ENCODE peak calls at places on chromosomes 3 and 15, in seven cellular contexts. One of them, this sample, is unnamed.

GRCh38 chr3:11717301-11717700 is 73.6 kb upstream of the VGLL4 start:
- DNase-seq in HCT116: no peak
- DNase-seq in GM12878: no peak
- DNase-seq in H1: no peak
- DNase-seq in NT2/D1: no peak
- DNase-seq in K562: no peak
- DNase-seq in SK-N-SH: no peak
- DNase-seq in this sample: no peak

GRCh38 chr3:149844073-149844472 is 31.1 kb downstream of the RNF13 start:
- DNase-seq in K562: no peak
- DNase-seq in GM12878: no peak
- DNase-seq in SK-N-SH: no peak
- DNase-seq in NT2/D1: no peak
- DNase-seq in H1: no peak
- DNase-seq in HCT116: no peak
- DNase-seq in this sample: no peak

GRCh38 chr15:78177447-78177873 is 28.3 kb downstream of the IDH3A start:
- DNase-seq in NT2/D1: peak
- DNase-seq in SK-N-SH: peak
- DNase-seq in HCT116: peak
- DNase-seq in K562: peak
- DNase-seq in H1: peak
- DNase-seq in GM12878: no peak
- DNase-seq in this sample: peak

GRCh38 chr3:6262035-6262434 is 598.9 kb upstream of the GRM7 start:
- DNase-seq in H1: no peak
- DNase-seq in K562: no peak
- DNase-seq in HCT116: no peak
- DNase-seq in GM12878: no peak
- DNase-seq in SK-N-SH: no peak
- DNase-seq in NT2/D1: no peak
- DNase-seq in this sample: no peak

GRCh38 chr3:31516757-31517156 is 16.0 kb upstream of the STT3B start:
- DNase-seq in HCT116: no peak
- DNase-seq in K562: no peak
- DNase-seq in GM12878: no peak
- DNase-seq in SK-N-SH: no peak
- DNase-seq in H1: no peak
- DNase-seq in NT2/D1: no peak
- DNase-seq in this sample: no peak

GRCh38 chr3:171531716-171532115 is 71.5 kb upstream of the TNIK start:
- DNase-seq in HCT116: no peak
- DNase-seq in H1: no peak
- DNase-seq in GM12878: no peak
- DNase-seq in K562: no peak
- DNase-seq in NT2/D1: no peak
- DNase-seq in SK-N-SH: no peak
- DNase-seq in this sample: no peak

GRCh38 chr3:192467230-192468186 is 259.8 kb downstream of the FGF12 start:
- DNase-seq in NT2/D1: peak
- DNase-seq in K562: peak
- DNase-seq in H1: peak
- DNase-seq in HCT116: peak
- DNase-seq in GM12878: peak
- DNase-seq in SK-N-SH: peak
- DNase-seq in this sample: peak

GRCh38 chr3:72186485-72186864 is 401.5 kb upstream of the PROK2 start:
- DNase-seq in NT2/D1: no peak
- DNase-seq in H1: no peak
- DNase-seq in SK-N-SH: no peak
- DNase-seq in HCT116: no peak
- DNase-seq in GM12878: no peak
- DNase-seq in K562: no peak
- DNase-seq in this sample: no peak

GRCh38 chr3:114214542-114215341 is 22.6 kb downstream of the ZNF80 start:
- DNase-seq in H1: no peak
- DNase-seq in SK-N-SH: no peak
- DNase-seq in K562: no peak
- DNase-seq in NT2/D1: peak
- DNase-seq in GM12878: no peak
- DNase-seq in HCT116: no peak
- DNase-seq in this sample: no peak

GRCh38 chr3:25035511-25035910 is 392.6 kb upstream of the RARB start:
- DNase-seq in HCT116: no peak
- DNase-seq in K562: no peak
- DNase-seq in SK-N-SH: no peak
- DNase-seq in NT2/D1: no peak
- DNase-seq in GM12878: no peak
- DNase-seq in H1: no peak
- DNase-seq in this sample: no peak

GRCh38 chr15:62296756-62297507 is 131.8 kb upstream of the C2CD4B start:
- DNase-seq in HCT116: no peak
- DNase-seq in NT2/D1: peak
- DNase-seq in H1: no peak
- DNase-seq in K562: no peak
- DNase-seq in GM12878: no peak
- DNase-seq in SK-N-SH: no peak
- DNase-seq in this sample: no peak

GRCh38 chr3:148723591-148723990 is 25.9 kb downstream of the AGTR1 start:
- DNase-seq in NT2/D1: no peak
- DNase-seq in GM12878: no peak
- DNase-seq in H1: no peak
- DNase-seq in K562: no peak
- DNase-seq in SK-N-SH: no peak
- DNase-seq in HCT116: no peak
- DNase-seq in this sample: peak

GRCh38 chr3:127114337-127115070 is 78.4 kb upstream of the PRR23E start:
- DNase-seq in NT2/D1: no peak
- DNase-seq in GM12878: no peak
- DNase-seq in HCT116: no peak
- DNase-seq in H1: no peak
- DNase-seq in SK-N-SH: peak
- DNase-seq in K562: no peak
- DNase-seq in this sample: no peak

GRCh38 chr15:78650022-78650421 is 9.0 kb upstream of the CHRNB4 start:
- DNase-seq in H1: no peak
- DNase-seq in NT2/D1: no peak
- DNase-seq in K562: no peak
- DNase-seq in HCT116: no peak
- DNase-seq in SK-N-SH: no peak
- DNase-seq in GM12878: no peak
- DNase-seq in this sample: no peak

GRCh38 chr3:53046171-53047170 is 598 bp upstream of the SFMBT1 start:
- DNase-seq in SK-N-SH: peak
- DNase-seq in GM12878: no peak
- DNase-seq in NT2/D1: peak
- DNase-seq in HCT116: no peak
- DNase-seq in K562: peak
- DNase-seq in H1: peak
- DNase-seq in this sample: no peak

GRCh38 chr3:44682182-44682896 is 30.1 kb upstream of the ZNF502 start:
- DNase-seq in NT2/D1: no peak
- DNase-seq in GM12878: no peak
- DNase-seq in SK-N-SH: no peak
- DNase-seq in K562: no peak
- DNase-seq in H1: no peak
- DNase-seq in HCT116: no peak
- DNase-seq in this sample: no peak
- TF ChIP-seq YY1 in NT2/D1: no peak
- TF ChIP-seq YY1 in GM12878: no peak
- TF ChIP-seq YY1 in SK-N-SH: no peak
- TF ChIP-seq YY1 in K562: no peak
- TF ChIP-seq YY1 in H1: no peak
- TF ChIP-seq YY1 in HCT116: no peak
- TF ChIP-seq YY1 in this sample: no peak

DNA sequence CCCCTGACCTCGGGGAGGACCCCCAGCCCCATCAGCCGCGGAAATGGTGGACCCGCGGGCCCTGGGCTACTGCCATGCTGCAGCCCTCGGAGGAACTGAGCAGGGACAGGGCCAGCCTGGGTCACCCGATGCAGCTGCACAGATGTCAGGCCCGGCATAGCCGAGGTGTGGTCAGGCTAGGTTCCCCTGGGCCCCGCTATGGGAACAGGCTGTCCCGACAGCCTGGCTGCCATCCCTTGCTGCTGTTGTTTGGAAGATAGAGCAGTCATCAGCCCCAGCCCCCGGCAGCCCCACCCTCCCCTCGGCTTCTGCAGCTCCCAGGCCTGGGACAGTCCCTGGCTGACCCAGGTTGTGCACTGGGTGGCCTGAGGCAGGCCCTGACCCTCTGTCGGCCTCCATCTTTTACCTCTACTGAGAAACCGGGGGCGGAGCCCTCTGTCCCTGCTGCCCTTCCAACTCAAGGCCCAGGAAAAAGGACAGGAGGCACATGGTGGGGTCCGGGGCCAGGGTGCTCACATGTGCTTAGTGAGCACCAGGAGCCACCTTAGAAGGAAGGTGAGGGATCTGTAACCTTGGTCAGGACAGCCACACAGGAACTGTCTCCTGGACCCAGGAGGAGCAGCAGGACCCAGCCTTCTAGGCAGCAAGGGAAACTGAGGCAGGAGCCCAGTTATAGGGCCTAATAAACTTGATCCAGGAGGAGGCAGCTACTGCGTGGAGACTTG is 31.5 kb upstream of the FBLN2 start:
- DNase-seq in H1: no peak
- DNase-seq in K562: no peak
- DNase-seq in HCT116: no peak
- DNase-seq in GM12878: no peak
- DNase-seq in NT2/D1: no peak
- DNase-seq in SK-N-SH: no peak
- DNase-seq in this sample: no peak
- TF ChIP-seq YY1 in H1: no peak
- TF ChIP-seq YY1 in K562: no peak
- TF ChIP-seq YY1 in HCT116: no peak
- TF ChIP-seq YY1 in GM12878: no peak
- TF ChIP-seq YY1 in NT2/D1: no peak
- TF ChIP-seq YY1 in SK-N-SH: no peak
- TF ChIP-seq YY1 in this sample: no peak

GRCh38 chr3:128321418-128321817 is 145.3 kb downstream of the DNAJB8 start:
- DNase-seq in SK-N-SH: no peak
- DNase-seq in NT2/D1: no peak
- DNase-seq in H1: no peak
- DNase-seq in HCT116: no peak
- DNase-seq in K562: no peak
- DNase-seq in GM12878: no peak
- DNase-seq in this sample: no peak

GRCh38 chr3:128322030-128323022 is 144.4 kb downstream of the DNAJB8 start:
- DNase-seq in GM12878: no peak
- DNase-seq in NT2/D1: peak
- DNase-seq in SK-N-SH: no peak
- DNase-seq in K562: peak
- DNase-seq in HCT116: no peak
- DNase-seq in H1: peak
- DNase-seq in this sample: no peak

GRCh38 chr3:128319741-128320141 is 146.9 kb downstream of the DNAJB8 start:
- DNase-seq in HCT116: no peak
- DNase-seq in NT2/D1: no peak
- DNase-seq in K562: no peak
- DNase-seq in SK-N-SH: no peak
- DNase-seq in H1: no peak
- DNase-seq in GM12878: no peak
- DNase-seq in this sample: no peak

GRCh38 chr3:128319107-128319506 is 147.6 kb downstream of the DNAJB8 start:
- DNase-seq in NT2/D1: no peak
- DNase-seq in GM12878: no peak
- DNase-seq in HCT116: no peak
- DNase-seq in K562: no peak
- DNase-seq in SK-N-SH: peak
- DNase-seq in H1: no peak
- DNase-seq in this sample: no peak

DNA sequence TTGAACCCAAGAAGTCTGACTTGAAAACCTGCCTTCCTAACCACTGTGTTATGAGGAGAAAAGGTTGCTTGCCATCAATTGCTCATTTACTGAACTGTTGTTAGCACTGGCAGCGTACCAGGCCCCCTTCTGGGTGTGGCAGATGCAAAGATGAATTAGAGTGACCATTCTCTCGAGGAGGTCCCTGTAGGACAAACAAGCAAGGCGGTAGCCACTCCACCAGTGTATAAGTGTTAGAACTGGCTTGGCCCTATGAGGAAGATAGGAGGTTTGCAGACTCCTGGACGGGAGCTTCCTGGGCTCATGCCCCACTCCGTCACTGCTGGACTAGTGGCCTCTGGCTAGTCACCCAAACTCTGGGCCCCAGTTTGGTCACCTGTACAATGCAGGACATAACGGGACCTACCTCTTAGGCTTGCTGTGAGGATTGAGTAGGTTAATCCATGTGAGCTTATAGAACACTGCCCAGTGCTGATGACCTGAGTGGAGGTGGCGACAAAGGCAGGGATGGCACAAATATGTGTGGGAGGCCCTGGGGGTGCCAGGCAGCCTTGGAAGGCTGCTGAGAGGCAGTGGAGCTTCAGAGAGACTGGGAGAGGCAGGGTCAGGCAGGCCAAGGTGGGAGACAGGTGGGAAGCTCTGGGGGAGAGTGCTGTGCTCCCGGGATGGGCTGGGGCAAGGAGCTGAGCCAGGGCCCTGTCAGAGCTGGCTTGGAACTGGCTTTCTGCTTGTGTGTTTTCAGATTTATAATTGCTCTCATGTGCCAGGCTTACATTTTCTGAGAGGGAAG is 145.9 kb downstream of the DNAJB8 start:
- DNase-seq in SK-N-SH: no peak
- DNase-seq in GM12878: no peak
- DNase-seq in K562: no peak
- DNase-seq in HCT116: no peak
- DNase-seq in NT2/D1: no peak
- DNase-seq in H1: no peak
- DNase-seq in this sample: no peak
- TF ChIP-seq YY1 in SK-N-SH: no peak
- TF ChIP-seq YY1 in GM12878: no peak
- TF ChIP-seq YY1 in K562: no peak
- TF ChIP-seq YY1 in HCT116: no peak
- TF ChIP-seq YY1 in NT2/D1: no peak
- TF ChIP-seq YY1 in H1: no peak
- TF ChIP-seq YY1 in this sample: no peak

DNA sequence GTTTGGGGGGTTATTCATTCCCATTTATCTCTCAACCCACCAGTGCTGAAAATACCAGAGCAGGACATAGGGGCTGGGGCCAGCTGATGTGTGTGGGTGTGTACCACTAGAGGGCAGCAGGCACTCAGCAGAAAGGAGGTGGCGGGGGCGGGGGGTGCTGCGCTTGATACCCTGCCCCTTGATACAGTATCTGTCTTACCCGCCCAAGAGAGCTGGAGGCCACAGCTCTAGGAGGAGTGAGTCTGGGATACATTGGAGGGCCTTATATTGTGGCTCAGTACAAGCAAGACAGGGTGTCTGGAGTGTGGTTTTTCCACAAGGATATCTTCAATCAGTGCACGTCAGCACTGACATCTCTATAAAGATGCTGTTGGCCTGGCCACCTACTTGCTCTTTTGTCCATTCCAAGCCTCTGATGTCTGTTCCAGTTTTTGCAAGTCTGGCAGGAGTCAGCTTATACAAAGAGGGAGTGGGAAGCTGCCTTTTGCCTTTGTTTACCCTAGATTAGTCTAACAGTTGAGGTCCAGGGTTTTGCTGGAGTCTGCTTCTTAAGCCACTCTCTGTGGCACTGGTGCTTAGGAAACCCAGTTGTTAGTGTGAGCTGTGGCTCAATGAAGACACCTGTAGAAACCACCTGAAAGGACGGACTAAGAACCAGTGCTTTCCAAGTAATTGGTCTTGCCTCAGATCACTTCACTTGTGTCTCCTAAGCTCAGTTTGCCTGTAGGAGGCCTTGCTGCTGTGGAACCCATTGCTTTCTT is 1.5 kb upstream of the RBM15B start:
- DNase-seq in GM12878: no peak
- DNase-seq in HCT116: no peak
- DNase-seq in SK-N-SH: peak
- DNase-seq in NT2/D1: no peak
- DNase-seq in H1: peak
- DNase-seq in K562: peak
- DNase-seq in this sample: peak
- TF ChIP-seq YY1 in GM12878: peak
- TF ChIP-seq YY1 in HCT116: no peak
- TF ChIP-seq YY1 in SK-N-SH: no peak
- TF ChIP-seq YY1 in NT2/D1: no peak
- TF ChIP-seq YY1 in H1: no peak
- TF ChIP-seq YY1 in K562: no peak
- TF ChIP-seq YY1 in this sample: no peak

This sample was measured in HepG2.